ENCODE peak calls at places on chromosomes 7 and 10, in nine cellular contexts. Z is MM.1S, F is PC-3, A is GM23338, V is GM23248, Q is SK-N-SH, O is HCT116, I is Karpas-422, Y is PC-9. H is an unnamed sample. For H3K27me3, H4K20me1 and H3K9me2, the result is how much of the 10 kb centered on the place peaks cover.

GRCh38 chr7:55109384-55110167 is 90.8 kb downstream of the EGFR start:
- DNase-seq in A (peak), Y (peak), O (peak), Q (no peak), Z (no peak), I (no peak), F (peak), V (peak), H (peak)

GRCh38 chr10:70674560-70675495 is 2.5 kb downstream of the ADAMTS14 start:
- DNase-seq in Q (no peak), V (no peak), F (no peak), A (no peak), O (no peak), I (no peak), Y (peak), Z (no peak), H (no peak)

GRCh38 chr10:77012811-77013500 is 624.7 kb downstream of the KCNMA1 start:
- DNase-seq in V (no peak), Q (no peak), O (no peak), I (no peak), Y (no peak), A (no peak), F (no peak), Z (no peak), H (no peak)

GRCh38 chr10:68992721-68993440 is 4.3 kb downstream of the KIFBP start:
- DNase-seq in Q (no peak), Y (no peak), O (no peak), A (no peak), F (peak), I (no peak), V (peak), Z (no peak), H (peak)

GRCh38 chr7:56287429-56288138 is 171.4 kb upstream of the NUPR2 start:
- DNase-seq in A (no peak), F (no peak), Q (peak), Z (no peak), I (no peak), Y (no peak), V (peak), O (no peak), H (no peak)

GRCh38 chr10:131561897-131562296 is 250.4 kb upstream of the TCERG1L start:
- DNase-seq in A (no peak), V (no peak), O (no peak), I (no peak), F (no peak), Y (no peak), Z (no peak), Q (no peak), H (no peak)

GRCh38 chr7:142455392-142455791 is 197.5 kb upstream of the PRSS58 start:
- DNase-seq in Y (no peak), Q (no peak), O (no peak), I (no peak), A (no peak), F (no peak), V (no peak), Z (no peak), H (no peak)

GRCh38 chr10:48285710-48286109 is 11.2 kb upstream of the FRMPD2 start:
- DNase-seq in V (no peak), I (no peak), Z (no peak), Y (no peak), Q (no peak), A (no peak), F (no peak), O (no peak), H (no peak)

GRCh38 chr10:35398355-35398754 is 62.0 kb downstream of the CCNY start:
- DNase-seq in V (peak), Y (no peak), Z (no peak), A (no peak), O (no peak), Q (peak), F (no peak), I (no peak), H (no peak)

DNA sequence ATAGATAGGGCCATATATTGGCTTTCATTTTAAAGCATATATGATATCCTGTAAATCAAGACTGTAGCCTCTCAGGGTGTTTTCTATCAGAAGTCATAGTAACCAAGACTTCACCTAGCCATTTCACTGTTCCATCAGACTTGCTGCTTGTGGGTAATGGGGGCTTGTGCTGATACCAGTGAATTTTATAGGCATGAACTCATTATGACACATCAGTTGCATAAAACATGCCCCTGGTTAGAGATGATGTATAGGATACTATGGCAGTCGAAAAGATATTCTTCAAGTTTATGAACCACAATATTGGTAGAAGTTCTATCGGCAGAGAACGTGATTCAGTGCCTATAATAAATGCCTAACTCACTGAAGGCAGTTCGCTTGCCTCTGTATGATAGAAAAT is 206.4 kb downstream of the ITGB1 start:
- DNase-seq in Q (no peak), F (peak), I (no peak), V (no peak), A (no peak), Y (no peak), O (no peak), Z (no peak), H (no peak)
- H3K27me3 ChIP-seq in Q (under half), F (under half), I (under half), V (under half), A (under half), Y (under half), O (under half), Z (under half), H (under half)

GRCh38 chr7:5351508-5352265 is 68.9 kb downstream of the SLC29A4 start:
- DNase-seq in Q (no peak), O (no peak), Y (no peak), I (no peak), V (no peak), A (peak), Z (no peak), F (no peak), H (no peak)
- H4K20me1 ChIP-seq in Q (half or more), O (under half), Y (half or more), I (under half), V (under half), A (under half), Z (under half), F (under half), H (half or more)

DNA sequence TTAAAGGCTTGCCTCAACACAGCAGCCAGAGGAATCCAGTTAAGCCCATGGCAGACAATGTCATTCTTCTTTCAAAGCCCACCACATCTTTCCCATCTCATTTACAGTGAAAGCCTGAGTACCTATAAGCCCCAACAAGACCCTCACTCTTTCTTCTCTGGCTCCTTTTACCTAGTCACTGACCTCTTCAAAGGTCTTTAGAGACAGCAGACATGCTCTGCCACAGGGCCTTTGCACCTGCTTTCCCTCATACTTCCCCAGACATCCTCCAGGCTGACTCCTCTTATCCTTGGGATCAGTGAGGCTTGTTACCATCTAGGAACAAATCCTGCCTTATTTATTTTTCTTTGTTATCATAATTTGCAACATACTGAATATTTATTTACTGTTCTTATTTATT is 17.8 kb downstream of the HYAL4 start:
- DNase-seq in Y (no peak), O (no peak), Z (no peak), I (no peak), F (no peak), A (no peak), Q (no peak), V (no peak), H (no peak)
- H3K9me2 ChIP-seq in Y (under half), O (under half), Z (under half), I (under half), F (under half), A (under half), Q (under half), V (under half), H (under half)

GRCh38 chr7:30022991-30023390 is 3.5 kb downstream of the FKBP14 start:
- DNase-seq in O (no peak), Y (no peak), V (no peak), F (no peak), I (no peak), Q (no peak), A (no peak), Z (no peak), H (no peak)
- H3K27me3 ChIP-seq in O (under half), Y (under half), V (under half), F (under half), I (under half), Q (under half), A (under half), Z (under half), H (under half)

DNA sequence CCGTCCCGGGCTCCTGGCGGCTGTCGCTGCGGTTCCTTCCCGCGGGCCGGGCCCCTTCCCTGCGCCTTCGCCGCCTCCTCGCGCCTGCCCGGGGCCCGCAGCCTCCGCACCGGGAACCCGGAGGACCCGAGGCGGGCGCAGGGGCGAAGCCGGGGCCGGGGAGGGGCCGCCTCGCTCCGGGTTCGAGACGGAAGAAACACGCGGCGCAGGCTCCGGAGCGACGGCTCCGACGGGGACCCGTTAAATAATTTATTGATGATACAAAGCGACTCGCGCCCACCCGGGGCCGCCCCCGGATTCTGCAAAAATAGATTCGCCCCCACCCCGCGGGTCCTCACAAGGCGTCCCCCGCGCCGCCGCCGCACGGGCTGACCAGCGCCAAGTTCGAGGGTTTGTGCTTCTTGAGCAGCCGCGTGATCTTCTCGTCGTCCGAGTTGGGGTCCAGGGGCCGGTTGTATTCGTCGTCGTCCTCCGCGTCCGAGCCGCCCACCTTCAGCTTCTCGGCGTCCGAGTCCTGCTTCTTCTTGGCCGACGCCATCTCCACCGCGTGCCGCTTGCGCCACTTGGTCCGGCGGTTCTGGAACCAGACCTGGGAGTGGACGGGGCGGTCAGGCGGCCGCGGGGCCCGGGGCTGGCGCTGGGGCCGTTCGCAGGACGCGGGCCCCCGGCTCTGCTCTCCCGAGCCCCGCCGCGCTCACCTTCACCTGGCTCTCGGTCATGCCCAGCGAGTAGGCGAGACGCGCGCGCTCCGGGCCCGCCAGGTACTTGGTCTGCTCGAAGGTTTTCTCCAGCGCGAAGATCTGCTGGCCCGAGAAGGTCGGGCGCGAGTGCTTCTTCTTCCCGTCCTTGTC is 1.1 kb downstream of the NKX6-2 start:
- DNase-seq in A (peak), O (no peak), Y (no peak), F (no peak), I (no peak), V (no peak), Z (no peak), Q (no peak), H (no peak)
- H4K20me1 ChIP-seq in A (under half), O (under half), Y (under half), F (under half), I (under half), V (under half), Z (under half), Q (under half), H (under half)

DNA sequence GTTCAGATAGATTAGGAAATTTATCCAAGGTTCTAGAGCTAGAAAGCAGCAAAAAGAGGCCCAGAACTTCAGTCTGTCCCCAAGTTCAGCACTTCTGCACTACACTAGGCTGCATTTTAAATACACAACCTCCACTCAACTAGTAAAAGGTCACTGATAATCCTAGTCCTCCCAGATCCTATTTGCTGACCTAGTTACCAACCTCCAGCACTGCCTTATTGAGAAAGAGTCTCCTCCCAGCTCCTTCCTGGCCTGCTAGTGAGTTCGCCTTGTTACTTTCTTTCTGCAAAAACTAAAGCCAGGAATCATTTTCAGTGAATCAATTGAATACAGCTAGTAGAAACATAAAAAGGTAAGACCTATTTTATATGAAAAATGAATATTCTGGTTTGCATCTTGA is 84.1 kb upstream of the ZNF800 start:
- DNase-seq in A (peak), V (no peak), I (no peak), O (no peak), F (no peak), Z (no peak), Q (no peak), Y (no peak), H (no peak)
- H3K9me2 ChIP-seq in A (under half), V (under half), I (under half), O (under half), F (under half), Z (under half), Q (under half), Y (under half), H (under half)

GRCh38 chr7:96977445-96977844 is 27.9 kb upstream of the DLX6 start:
- DNase-seq in Q (peak), O (no peak), F (no peak), A (no peak), I (no peak), Y (no peak), Z (no peak), V (no peak), H (no peak)

GRCh38 chr7:96970739-96971138 is 34.6 kb upstream of the DLX6 start:
- DNase-seq in A (no peak), V (no peak), Y (no peak), O (no peak), I (no peak), Z (no peak), Q (no peak), F (no peak), H (no peak)

GRCh38 chr7:96968981-96969380 is 36.4 kb upstream of the DLX6 start:
- DNase-seq in F (no peak), Z (no peak), Y (no peak), O (no peak), I (no peak), A (no peak), Q (no peak), V (no peak), H (no peak)

GRCh38 chr7:96976106-96976505 is 29.2 kb upstream of the DLX6 start:
- DNase-seq in O (no peak), Q (no peak), V (no peak), Z (no peak), F (no peak), Y (no peak), I (no peak), A (no peak), H (no peak)

GRCh38 chr7:96973986-96974385 is 31.4 kb upstream of the DLX6 start:
- DNase-seq in V (peak), Y (no peak), O (no peak), I (no peak), F (no peak), Z (no peak), Q (no peak), A (no peak), H (no peak)
- H3K27me3 ChIP-seq in V (under half), Y (under half), O (half or more), I (under half), F (under half), Z (under half), Q (under half), A (under half), H (under half)

DNA sequence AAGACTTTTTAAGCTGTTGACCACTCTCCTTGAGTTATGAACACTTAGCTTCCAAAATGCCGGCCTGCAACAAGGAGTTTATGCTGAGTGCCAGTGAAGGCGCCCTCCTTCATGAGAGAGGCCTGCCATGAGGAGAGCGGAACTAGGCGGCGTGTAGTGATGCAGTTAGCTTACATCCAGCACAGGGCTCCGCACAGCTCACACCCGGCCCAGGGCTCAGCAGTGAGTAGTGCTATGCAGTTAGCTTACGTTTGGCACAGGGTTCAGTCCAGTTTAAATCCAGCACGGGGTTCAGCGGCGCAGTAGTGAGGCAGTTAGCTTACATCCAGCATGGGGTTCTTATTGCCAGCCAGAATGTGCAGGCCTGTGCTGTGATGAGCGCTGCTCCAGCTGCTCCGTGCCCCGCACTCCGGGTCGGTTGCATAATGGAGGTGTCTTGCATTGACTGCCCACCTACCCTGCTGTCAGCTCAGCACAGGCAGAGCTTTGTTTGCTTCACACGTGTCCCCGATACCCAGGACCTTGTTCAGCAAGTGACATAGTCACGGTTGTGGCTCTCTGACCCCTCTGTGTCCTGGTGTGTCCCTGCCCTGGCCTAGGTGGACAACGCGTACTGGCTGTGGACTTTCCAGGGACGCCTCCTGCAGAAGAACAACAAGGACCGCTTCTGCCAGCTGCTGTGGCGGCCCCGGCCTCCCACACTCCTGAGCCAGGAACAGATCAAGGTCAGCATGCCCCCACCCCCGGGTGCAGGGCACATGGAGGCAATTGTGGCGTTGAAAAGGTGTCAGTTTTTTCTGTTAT is 21.9 kb downstream of the EIF3B start:
- DNase-seq in A (no peak), O (no peak), F (no peak), Q (no peak), Z (no peak), I (no peak), V (no peak), Y (no peak), H (no peak)
- H4K20me1 ChIP-seq in A (under half), O (under half), F (under half), Q (under half), Z (under half), I (half or more), V (under half), Y (half or more), H (under half)

DNA sequence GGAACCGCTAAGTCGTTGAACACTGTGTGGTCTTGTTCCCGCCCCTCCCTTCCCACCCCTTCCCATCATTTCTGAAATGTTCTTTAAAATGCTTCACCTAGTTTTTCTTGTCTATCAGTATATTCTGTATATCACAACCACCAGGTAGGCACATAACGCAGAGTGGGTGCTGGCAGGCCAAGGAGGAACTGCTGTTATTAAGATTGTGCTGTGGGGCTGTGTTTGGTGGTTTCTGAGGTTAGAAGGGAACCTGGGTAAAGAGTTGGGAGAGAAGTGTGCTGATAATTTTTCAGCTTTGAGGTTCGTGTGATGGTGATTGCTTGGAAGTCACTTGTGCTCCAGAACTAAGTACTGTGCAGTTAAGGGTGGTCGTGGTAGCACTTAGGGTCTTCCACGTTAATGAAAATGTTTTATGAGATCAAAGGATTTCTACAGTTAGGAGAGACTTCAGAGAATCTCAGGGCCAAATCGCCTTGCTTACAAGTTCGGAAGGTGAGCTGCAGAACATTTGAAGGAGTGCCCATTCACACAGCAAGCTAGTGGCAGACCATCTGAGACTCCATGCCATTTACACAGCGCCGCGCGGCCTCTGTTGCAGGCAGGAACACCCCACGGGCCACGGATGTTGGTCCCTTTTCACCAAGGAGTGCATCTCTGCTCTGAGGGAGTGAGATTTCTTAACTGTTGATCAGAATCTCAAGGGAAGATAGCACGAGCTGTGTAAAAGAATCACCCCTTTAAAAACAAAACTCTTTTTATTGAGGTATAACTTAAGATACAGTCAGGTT is 1.6 kb downstream of the UBE3C start:
- DNase-seq in I (peak), Q (no peak), Y (no peak), F (no peak), V (peak), A (no peak), Z (no peak), O (no peak), H (no peak)
- H3K9me2 ChIP-seq in I (under half), Q (under half), Y (under half), F (under half), V (under half), A (under half), Z (under half), O (under half), H (under half)

H was measured in hepatocyte.